ENCODE peak calls at places on chromosomes 1 and 21, in six cellular contexts. G is ovary, U is GM12891, Y is uterus, Q is heart left ventricle, X is tibial nerve. S is an unnamed sample.

GRCh38 chr1:4657920-4658585 is 3.6 kb downstream of the AJAP1 start:
- DNase-seq in U (no peak), G (no peak), Y (no peak), X (no peak), Q (no peak), S (no peak)

GRCh38 chr1:174134000-174134659 is 25.2 kb upstream of the RABGAP1L start:
- DNase-seq in Q (no peak), Y (no peak), X (no peak), G (no peak), U (no peak), S (no peak)

GRCh38 chr1:153032677-153033308 is 1.8 kb downstream of the SPRR1B start:
- DNase-seq in Q (no peak), Y (no peak), U (no peak), X (no peak), G (no peak), S (peak; percentile 21)

GRCh38 chr1:182845379-182845778 is 6.2 kb downstream of the DHX9 start:
- DNase-seq in G (no peak), X (no peak), Y (no peak), Q (no peak), U (no peak), S (no peak)

GRCh38 chr1:116325922-116326321 is 47.1 kb upstream of the ATP1A1 start:
- DNase-seq in Y (no peak), Q (no peak), G (no peak), U (no peak), X (no peak), S (no peak)

GRCh38 chr1:3077561-3077960 is 8.6 kb downstream of the PRDM16 start:
- DNase-seq in Q (no peak), Y (no peak), G (no peak), U (no peak), X (no peak), S (no peak)

GRCh38 chr1:14190508-14190907 is 408.0 kb upstream of the KAZN start:
- DNase-seq in G (no peak), Q (no peak), X (no peak), Y (no peak), U (no peak), S (peak; percentile 32)

GRCh38 chr1:201476670-201477344 is 7.8 kb upstream of the PHLDA3 start:
- DNase-seq in G (no peak), Q (no peak), X (no peak), U (no peak), Y (peak; percentile 70), S (no peak)

GRCh38 chr1:151720974-151721787 is at the start of gene RIIAD1:
- DNase-seq in G (peak; percentile 42), Y (peak; percentile 28), X (peak; percentile 25), U (peak; percentile 93), Q (peak; percentile 74), S (peak; percentile 75)

GRCh38 chr1:77316006-77316405 is 34.2 kb downstream of the AK5 start:
- DNase-seq in X (no peak), U (no peak), Q (no peak), Y (no peak), G (no peak), S (no peak)

GRCh38 chr1:185886046-185886445 is 151.9 kb downstream of the HMCN1 start:
- DNase-seq in G (no peak), X (no peak), Q (no peak), Y (no peak), U (no peak), S (no peak)

GRCh38 chr1:154456631-154457030 is 45.4 kb upstream of the TDRD10 start:
- DNase-seq in Q (no peak), X (no peak), G (no peak), U (no peak), Y (no peak), S (no peak)

GRCh38 chr21:25848309-25848708 is 113.5 kb downstream of the GABPA start:
- DNase-seq in Q (no peak), Y (no peak), X (no peak), G (no peak), U (no peak), S (no peak)

GRCh38 chr1:201295346-201295745 is 12.0 kb downstream of the PKP1 start:
- DNase-seq in X (no peak), Q (no peak), Y (no peak), U (no peak), G (no peak), S (no peak)

GRCh38 chr1:23098463-23099170 is 70.0 kb downstream of the LUZP1 start:
- DNase-seq in U (no peak), Y (peak; percentile 73), Q (no peak), G (peak; percentile 76), X (peak; percentile 68), S (no peak)

GRCh38 chr1:190478193-190479007 is 736 bp upstream of the BRINP3 start:
- DNase-seq in Q (no peak), G (no peak), Y (no peak), U (no peak), X (no peak), S (no peak)

GRCh38 chr1:15578921-15579682 is 5.7 kb downstream of the AGMAT start:
- DNase-seq in Q (no peak), G (no peak), U (peak; percentile 32), X (no peak), Y (no peak), S (no peak)

GRCh38 chr1:234856719-234857310 is 246.8 kb upstream of the IRF2BP2 start:
- DNase-seq in U (no peak), X (no peak), G (peak; percentile 63), Y (peak; percentile 47), Q (no peak), S (no peak)

GRCh38 chr21:28554660-28555475 is 437.8 kb downstream of the LTN1 start:
- DNase-seq in Q (no peak), Y (no peak), U (no peak), G (no peak), X (no peak), S (no peak)

GRCh38 chr1:172895761-172896160 is 155.0 kb downstream of the TNFSF18 start:
- DNase-seq in Y (no peak), G (no peak), X (no peak), Q (no peak), U (no peak), S (no peak)

GRCh38 chr1:185343306-185343705 is 26.3 kb upstream of the IVNS1ABP start:
- DNase-seq in U (no peak), G (no peak), Q (no peak), X (no peak), Y (no peak), S (no peak)

GRCh38 chr1:118483245-118484006 is 298.4 kb upstream of the SPAG17 start:
- DNase-seq in U (no peak), Q (no peak), G (no peak), Y (no peak), X (no peak), S (no peak)

GRCh38 chr1:248863011-248863881 is 4.4 kb upstream of the ZNF692 start:
- DNase-seq in U (peak; percentile 55), X (peak; percentile 89), G (peak; percentile 90), Y (peak; percentile 91), Q (peak; percentile 92), S (peak; percentile 54)

GRCh38 chr21:29343517-29343916 is 44.8 kb downstream of the BACH1 start:
- DNase-seq in G (no peak), Y (peak; percentile 36), Q (no peak), U (no peak), X (no peak), S (peak; percentile 23)

DNA sequence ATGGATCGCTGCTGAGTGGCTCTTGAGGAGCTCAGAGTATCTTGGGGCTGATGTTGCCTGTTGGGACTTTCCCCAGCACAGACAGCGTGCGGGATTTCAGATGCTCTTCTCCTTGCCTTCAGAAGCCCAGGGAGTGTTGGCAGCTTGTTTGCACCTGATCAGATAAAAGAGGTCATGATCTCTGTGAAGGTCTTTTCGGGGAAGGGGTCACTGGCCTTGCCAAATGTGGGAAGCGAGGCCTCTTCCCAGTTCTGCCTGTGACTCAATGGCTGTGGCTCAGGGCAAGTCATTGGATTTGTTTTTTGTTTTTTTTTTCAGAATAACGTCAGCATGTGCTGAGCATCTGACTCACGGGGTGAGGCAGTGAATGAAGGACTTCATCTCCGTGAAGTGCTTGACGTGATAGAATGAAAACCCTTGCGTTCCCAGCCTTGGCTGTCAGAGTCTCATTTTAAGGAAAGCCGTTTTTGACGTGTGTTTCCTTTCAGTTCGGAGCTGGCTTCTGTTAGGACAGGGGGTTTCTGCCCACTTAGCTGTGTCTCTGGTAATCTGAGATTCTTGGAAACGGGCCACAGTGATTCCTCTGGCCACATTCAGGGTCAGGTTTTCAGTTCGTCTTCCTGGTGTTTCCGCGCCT is 46.7 kb downstream of the GALNT2 start:
- DNase-seq in Q (no peak), U (no peak), G (peak; percentile 72), Y (no peak), X (peak; percentile 40), S (peak; percentile 74)
- TF ChIP-seq POLR2A in Q (no peak), U (no peak), G (no peak), Y (no peak), X (peak; percentile 6), S (no peak)

GRCh38 chr1:54095543-54096286 is 42.3 kb downstream of the TCEANC2 start:
- DNase-seq in X (no peak), Y (peak; percentile 39), U (no peak), G (no peak), Q (no peak), S (no peak)
- TF ChIP-seq POLR2A in X (no peak), Y (no peak), U (no peak), G (no peak), Q (no peak), S (no peak)

GRCh38 chr1:155909894-155910293 is 1.3 kb downstream of the RIT1 start:
- DNase-seq in U (no peak), G (no peak), Y (no peak), X (no peak), Q (no peak), S (no peak)

GRCh38 chr1:155910621-155911121 is 478 bp downstream of the RIT1 start:
- DNase-seq in Q (no peak), U (no peak), G (peak; percentile 41), Y (peak; percentile 29), X (no peak), S (peak; percentile 47)

GRCh38 chr1:155911156-155912055 is at the start of gene RIT1:
- DNase-seq in U (peak; percentile 74), G (peak; percentile 89), Y (peak; percentile 84), X (peak; percentile 84), Q (peak; percentile 94), S (peak; percentile 80)

GRCh38 chr1:155912056-155912536 is 947 bp upstream of the RIT1 start:
- DNase-seq in Q (no peak), U (no peak), Y (no peak), X (no peak), G (no peak), S (no peak)

GRCh38 chr1:155913969-155914757 is 3.0 kb upstream of the RIT1 start:
- DNase-seq in Q (no peak), G (no peak), U (no peak), X (no peak), Y (no peak), S (no peak)
- TF ChIP-seq POLR2A in Q (no peak), G (no peak), U (no peak), X (no peak), Y (no peak), S (no peak)

DNA sequence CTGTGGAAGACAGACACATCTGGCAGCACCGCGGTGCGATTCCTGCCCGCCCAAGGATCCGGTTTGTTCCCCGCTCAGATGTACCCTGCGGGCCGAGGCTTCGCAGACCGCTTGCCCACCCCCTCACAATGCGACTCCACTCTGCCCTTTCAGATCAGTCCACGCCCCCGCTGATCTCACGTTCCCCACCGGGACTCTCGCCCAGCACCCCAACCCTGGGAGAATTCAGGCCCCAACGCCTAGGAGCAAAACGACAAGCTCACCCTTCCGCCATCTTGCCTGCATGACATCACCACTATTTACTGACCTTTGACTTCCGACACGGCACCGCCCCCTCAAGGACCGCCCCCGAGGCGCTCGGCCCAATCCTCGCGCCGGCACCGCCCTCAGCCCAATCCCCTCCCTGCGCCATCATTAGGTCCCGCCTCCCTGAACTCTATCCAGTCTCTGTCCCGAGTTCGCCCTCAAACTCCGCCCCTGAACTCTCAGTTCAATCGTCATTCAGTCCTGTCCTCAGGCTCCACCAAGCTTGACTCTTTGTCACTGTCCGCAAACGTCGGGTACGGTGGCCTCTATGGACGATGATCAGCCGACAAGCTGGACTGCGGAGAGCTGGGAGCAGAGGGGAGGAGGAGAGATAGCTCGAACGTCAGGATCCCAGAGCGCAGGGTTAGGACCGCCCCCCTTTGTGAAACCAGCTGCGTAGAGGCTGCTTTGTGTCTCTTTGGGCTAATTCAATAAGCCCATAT is at the start of gene BSDC1:
- DNase-seq in Q (peak; percentile 99), X (peak; percentile 99), U (peak; percentile 88), G (peak; percentile 99), Y (peak; percentile 99), S (peak; percentile 87)
- TF ChIP-seq POLR2A in Q (peak; percentile 90), X (peak; percentile 82), U (peak; percentile 73), G (peak; percentile 99), Y (peak; percentile 93), S (peak; percentile 67)